ENCODE peak calls at places on chromosomes 5 and 9, in eight cellular contexts. G, M, H, X, K, T, W and Z are unnamed samples.

GRCh38 chr5:141694479-141694878 is 12.4 kb upstream of the ARAP3 start:
- DNase-seq in K (no peak), G (no peak), M (no peak), X (no peak), H (no peak), T (no peak), W (no peak), Z (no peak)

GRCh38 chr9:133471551-133472276 is 7.2 kb downstream of the SLC2A6 start:
- DNase-seq in K (no peak), G (no peak), X (no peak), T (no peak), W (no peak), H (peak), M (no peak), Z (no peak)

GRCh38 chr9:88651682-88652633 is 117.0 kb downstream of the NXNL2 start:
- DNase-seq in M (peak), K (no peak), H (peak), X (no peak), W (no peak), T (no peak), G (peak), Z (peak)

GRCh38 chr5:143105216-143105905 is 298.1 kb downstream of the NR3C1 start:
- DNase-seq in H (no peak), G (no peak), K (no peak), M (no peak), X (no peak), T (no peak), W (no peak), Z (no peak)

GRCh38 chr5:6787941-6788340 is 74.7 kb downstream of the TENT4A start:
- DNase-seq in W (no peak), H (no peak), X (no peak), K (no peak), G (no peak), T (no peak), M (no peak), Z (no peak)

GRCh38 chr5:93163010-93163663 is 417.9 kb downstream of the NR2F1-AS1 start:
- DNase-seq in H (no peak), X (no peak), G (peak), M (no peak), T (no peak), K (no peak), W (peak), Z (no peak)

GRCh38 chr5:115450741-115451140 is 93.8 kb downstream of the FEM1C start:
- DNase-seq in G (no peak), M (no peak), T (no peak), W (no peak), K (no peak), H (no peak), X (no peak), Z (no peak)

GRCh38 chr9:32565967-32566366 is 7.0 kb downstream of the NDUFB6 start:
- DNase-seq in X (no peak), M (no peak), T (no peak), K (no peak), H (no peak), G (no peak), W (no peak), Z (no peak)

GRCh38 chr5:28301676-28302075 is 1263.3 kb upstream of the CDH9 start:
- DNase-seq in M (no peak), K (no peak), G (peak), W (no peak), T (no peak), H (no peak), X (no peak), Z (no peak)

GRCh38 chr5:43110606-43111170 is 10.0 kb upstream of the ZNF131 start:
- DNase-seq in K (no peak), H (peak), M (peak), X (no peak), G (peak), W (peak), T (peak), Z (no peak)

GRCh38 chr5:142820447-142820846 is 50.3 kb downstream of the ARHGAP26 start:
- DNase-seq in H (peak), G (no peak), M (no peak), X (no peak), W (no peak), T (no peak), K (no peak), Z (no peak)

GRCh38 chr5:9558319-9558965 is 12.6 kb upstream of the SEMA5A start:
- DNase-seq in T (no peak), G (peak), X (no peak), M (no peak), H (peak), W (no peak), K (no peak), Z (no peak)

GRCh38 chr9:132167192-132167591 is 5.3 kb downstream of the NTNG2 start:
- DNase-seq in M (no peak), G (no peak), K (no peak), X (no peak), W (no peak), T (no peak), H (no peak), Z (no peak)

GRCh38 chr9:128998462-128998861 is 29.7 kb downstream of the SH3GLB2 start:
- DNase-seq in M (no peak), H (no peak), T (no peak), X (no peak), W (no peak), G (no peak), K (no peak), Z (peak)

GRCh38 chr9:6911901-6912650 is 154.3 kb downstream of the KDM4C start:
- DNase-seq in X (no peak), M (no peak), K (no peak), T (no peak), W (no peak), H (no peak), G (no peak), Z (no peak)

GRCh38 chr5:88388476-88389170 is 120.0 kb upstream of the TMEM161B start:
- DNase-seq in X (no peak), M (no peak), W (no peak), T (no peak), G (no peak), H (no peak), K (no peak), Z (no peak)

GRCh38 chr5:172503925-172504730 is 49.8 kb upstream of the SH3PXD2B start:
- DNase-seq in H (peak), X (no peak), G (no peak), T (no peak), K (peak), M (no peak), W (no peak), Z (peak)

GRCh38 chr9:126522957-126523356 is 90.8 kb upstream of the LMX1B start:
- DNase-seq in X (no peak), G (no peak), M (no peak), W (no peak), H (no peak), K (no peak), T (no peak), Z (no peak)

GRCh38 chr9:95763983-95764382 is 111.5 kb upstream of the ERCC6L2 start:
- DNase-seq in W (no peak), T (no peak), X (no peak), K (no peak), H (no peak), G (no peak), M (no peak), Z (no peak)

GRCh38 chr5:148290271-148291195 is 21.7 kb upstream of the SPINK7 start:
- DNase-seq in G (peak), H (no peak), M (no peak), T (peak), X (no peak), W (peak), K (no peak), Z (no peak)

GRCh38 chr9:124290053-124290581 is 32.4 kb downstream of the NEK6 start:
- DNase-seq in T (no peak), X (no peak), M (no peak), G (no peak), W (no peak), H (peak), K (no peak), Z (no peak)
- TF ChIP-seq CTCF in T (no peak), X (no peak), M (no peak), G (no peak), W (no peak), H (no peak), K (no peak), Z (no peak)

GRCh38 chr5:37598665-37599064 is 219.5 kb downstream of the WDR70 start:
- DNase-seq in G (no peak), W (no peak), T (no peak), H (no peak), M (no peak), X (no peak), K (no peak), Z (no peak)

GRCh38 chr5:37606632-37607248 is 227.6 kb downstream of the WDR70 start:
- DNase-seq in G (no peak), H (no peak), X (no peak), T (no peak), W (no peak), M (no peak), K (no peak), Z (no peak)

GRCh38 chr5:37601163-37601562 is 222.0 kb downstream of the WDR70 start:
- DNase-seq in T (no peak), G (no peak), X (no peak), H (no peak), M (no peak), K (no peak), W (no peak), Z (no peak)

GRCh38 chr5:37604290-37604689 is 225.2 kb downstream of the WDR70 start:
- DNase-seq in M (no peak), K (no peak), W (no peak), H (no peak), G (no peak), X (no peak), T (no peak), Z (no peak)

DNA sequence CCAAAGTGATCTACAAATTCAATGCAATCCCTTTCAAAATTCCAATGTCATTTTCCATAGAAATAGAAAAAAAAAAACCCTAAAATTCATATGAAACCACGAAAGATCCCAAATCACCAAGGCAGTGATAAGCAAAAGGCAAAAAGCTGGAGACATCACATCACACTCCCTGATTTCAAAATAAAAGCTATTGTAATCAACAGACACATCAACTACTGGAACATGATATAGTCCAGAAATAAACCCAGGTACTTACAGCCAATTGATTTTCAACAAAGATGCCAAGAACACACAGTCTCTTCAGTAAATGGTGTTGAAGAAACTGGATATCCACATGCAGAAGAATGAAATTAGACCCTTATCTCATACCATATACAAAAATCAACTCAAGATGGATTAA is 224.0 kb downstream of the WDR70 start:
- DNase-seq in T (no peak), X (no peak), M (no peak), H (no peak), W (no peak), K (no peak), G (no peak), Z (no peak)
- TF ChIP-seq CTCF in T (no peak), X (no peak), M (no peak), H (no peak), W (no peak), K (no peak), G (no peak), Z (no peak)

GRCh38 chr5:138654281-138654867 is 79.2 kb upstream of the HSPA9 start:
- DNase-seq in X (peak), G (peak), H (no peak), M (no peak), T (no peak), K (no peak), W (no peak), Z (no peak)

GRCh38 chr5:138651767-138652117 is 76.5 kb upstream of the HSPA9 start:
- DNase-seq in T (no peak), X (no peak), W (no peak), G (no peak), M (no peak), H (no peak), K (no peak), Z (no peak)

GRCh38 chr5:138655530-138656245 is 80.5 kb upstream of the HSPA9 start:
- DNase-seq in X (no peak), W (no peak), M (no peak), K (no peak), T (no peak), G (no peak), H (no peak), Z (no peak)

GRCh38 chr5:138650999-138651766 is 76.0 kb upstream of the HSPA9 start:
- DNase-seq in T (no peak), H (no peak), X (no peak), M (no peak), G (no peak), W (no peak), K (no peak), Z (no peak)

DNA sequence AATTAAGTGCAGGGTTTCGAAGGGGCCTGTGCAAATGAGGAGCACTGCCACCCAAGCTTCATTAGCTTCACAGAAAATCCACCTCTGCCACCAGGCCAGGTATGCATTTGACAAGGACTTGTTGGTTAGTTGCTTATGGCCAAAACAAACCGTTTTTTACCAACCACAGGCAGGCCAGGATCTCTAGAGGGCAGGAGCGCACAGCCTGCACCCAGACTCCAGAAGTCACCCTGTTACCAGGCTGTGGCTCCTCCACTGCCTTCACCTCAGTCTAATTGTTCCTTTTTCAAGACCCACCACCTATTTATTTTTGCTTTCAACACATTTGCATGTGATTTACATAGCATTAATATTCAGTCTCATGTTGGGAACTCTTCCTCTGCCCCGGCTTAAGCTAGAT is 78.3 kb upstream of the HSPA9 start:
- DNase-seq in W (peak), X (no peak), M (no peak), T (no peak), H (no peak), K (no peak), G (peak), Z (no peak)
- TF ChIP-seq CTCF in W (peak), X (peak), M (no peak), T (no peak), H (no peak), K (no peak), G (peak), Z (no peak)

DNA sequence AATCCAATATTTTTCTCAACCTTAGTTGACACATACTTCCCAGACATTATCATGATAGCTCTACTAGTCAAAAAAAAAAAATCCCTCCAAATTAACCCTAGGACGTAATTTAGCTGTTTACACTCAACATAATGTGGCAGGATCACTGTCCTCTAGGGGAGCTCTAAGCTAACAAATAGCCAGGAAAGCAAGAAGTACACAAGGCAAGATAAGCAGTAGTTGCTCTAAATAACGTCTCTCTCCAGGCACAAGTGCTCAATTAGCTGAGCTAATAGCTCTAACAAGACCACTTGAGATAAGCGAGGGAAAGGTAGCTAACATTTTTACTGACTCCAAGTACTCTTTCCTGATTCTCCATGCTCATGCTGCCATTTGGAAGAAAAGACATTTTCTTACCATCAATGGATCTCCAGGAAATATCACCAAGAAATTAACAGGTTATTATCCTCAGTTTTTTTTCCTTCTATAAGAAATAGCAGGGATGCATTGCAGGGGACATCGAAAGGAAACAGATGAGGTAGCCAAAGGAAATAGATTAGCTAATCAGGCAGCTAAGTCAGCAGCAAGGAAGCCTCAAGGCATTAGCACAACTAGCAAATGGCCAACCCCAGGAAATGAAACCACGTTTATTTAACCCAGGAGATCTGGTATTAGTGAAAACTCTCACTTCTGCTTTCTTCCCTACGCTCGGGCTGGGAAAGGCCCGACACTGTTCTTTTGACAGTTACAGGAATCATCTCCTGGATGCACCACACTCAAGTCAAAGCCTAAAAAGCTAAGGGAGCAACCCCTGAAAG is 614.1 kb downstream of the PTPRD start:
- DNase-seq in K (no peak), X (no peak), M (no peak), W (no peak), H (no peak), T (no peak), G (peak), Z (no peak)
- TF ChIP-seq CTCF in K (no peak), X (peak), M (no peak), W (no peak), H (no peak), T (peak), G (peak), Z (no peak)

GRCh38 chr5:95261369-95262175 is 23.3 kb downstream of the MCTP1 start:
- DNase-seq in W (no peak), M (peak), K (no peak), T (no peak), H (no peak), X (peak), G (peak), Z (no peak)
- TF ChIP-seq CTCF in W (peak), M (peak), K (peak), T (peak), H (peak), X (peak), G (peak), Z (no peak)

GRCh38 chr9:121597693-121598166 is 53.7 kb upstream of the DAB2IP start:
- DNase-seq in X (no peak), W (no peak), M (no peak), T (no peak), K (no peak), H (no peak), G (no peak), Z (no peak)

GRCh38 chr9:121599186-121599871 is 52.1 kb upstream of the DAB2IP start:
- DNase-seq in K (peak), X (no peak), T (peak), W (peak), H (peak), G (peak), M (no peak), Z (peak)

GRCh38 chr9:121596515-121596914 is 54.9 kb upstream of the DAB2IP start:
- DNase-seq in H (no peak), M (no peak), G (no peak), W (no peak), K (no peak), X (no peak), T (no peak), Z (no peak)

GRCh38 chr9:121599872-121600585 is 51.4 kb upstream of the DAB2IP start:
- DNase-seq in K (no peak), W (no peak), T (peak), X (no peak), H (no peak), M (no peak), G (no peak), Z (no peak)

GRCh38 chr9:121598167-121599000 is 53.0 kb upstream of the DAB2IP start:
- DNase-seq in G (peak), W (peak), T (peak), X (no peak), M (no peak), H (peak), K (peak), Z (peak)
- TF ChIP-seq CTCF in G (no peak), W (no peak), T (no peak), X (no peak), M (no peak), H (peak), K (peak), Z (peak)

DNA sequence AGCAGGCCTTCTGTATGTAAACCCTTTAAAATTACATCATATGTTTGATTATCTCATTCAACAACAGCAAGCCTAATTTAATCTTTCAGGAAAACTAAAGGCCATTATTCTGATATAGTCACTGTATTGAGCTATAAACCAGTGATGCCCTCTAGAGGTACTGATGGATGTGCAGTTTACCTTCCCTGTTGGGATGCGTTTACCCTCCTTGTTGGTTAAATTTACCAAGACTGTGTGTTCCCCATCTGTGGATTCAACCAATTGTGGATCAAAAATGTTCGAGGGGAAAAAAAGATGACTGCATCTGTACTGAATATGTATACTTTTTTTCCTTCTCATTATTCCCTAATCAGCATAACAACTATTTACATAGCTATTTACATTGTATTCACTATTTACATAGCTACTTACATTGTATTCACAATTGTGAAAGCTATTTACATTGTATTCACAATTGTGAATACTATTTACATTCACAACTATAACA is 3.7 kb upstream of the BAAT start:
- DNase-seq in T (no peak), X (no peak), K (no peak), H (no peak), W (no peak), G (peak), M (no peak), Z (no peak)
- TF ChIP-seq CTCF in T (no peak), X (peak), K (no peak), H (no peak), W (peak), G (peak), M (peak), Z (no peak)